ENCODE peak calls at places on chromosomes 12 and 14, in four cellular contexts. S, K, B and Q are unnamed samples.

GRCh38 chr12:5868585-5869295 is 76.3 kb downstream of the ANO2 start:
- DNase-seq in S (no peak), B (no peak), K (no peak), Q (no peak)

GRCh38 chr12:67740706-67741105 is 92.2 kb downstream of the DYRK2 start:
- DNase-seq in K (no peak), B (no peak), S (no peak), Q (no peak)

GRCh38 chr14:80978403-80978802 is 23.0 kb downstream of the TSHR start:
- DNase-seq in K (no peak), B (peak; percentile 19), S (no peak), Q (no peak)

GRCh38 chr14:35285168-35285990 is 6.8 kb upstream of the PSMA6 start:
- DNase-seq in B (no peak), S (peak; percentile 31), K (no peak), Q (peak; percentile 39)

GRCh38 chr12:76085159-76085868 is 829 bp upstream of the NAP1L1 start:
- DNase-seq in S (no peak), K (no peak), B (peak; percentile 17), Q (peak; percentile 25)

GRCh38 chr12:78441737-78442453 is 422.7 kb upstream of the SYT1 start:
- DNase-seq in S (no peak), B (no peak), K (no peak), Q (no peak)

GRCh38 chr12:11687538-11687937 is 38.1 kb downstream of the ETV6 start:
- DNase-seq in K (no peak), S (no peak), B (no peak), Q (no peak)

GRCh38 chr14:73815849-73816816 is 35.5 kb upstream of the PTGR2 start:
- DNase-seq in S (no peak), B (no peak), K (no peak), Q (no peak)

GRCh38 chr12:59283012-59283411 is 312.8 kb upstream of the SLC16A7 start:
- DNase-seq in S (no peak), K (no peak), B (no peak), Q (no peak)

GRCh38 chr12:58253663-58254062 is 312.3 kb downstream of the ATP23 start:
- DNase-seq in B (no peak), K (no peak), S (no peak), Q (no peak)

GRCh38 chr12:32874083-32874482 is 22.5 kb downstream of the PKP2 start:
- DNase-seq in B (no peak), S (no peak), K (no peak), Q (no peak)

GRCh38 chr12:32874926-32875325 is 21.7 kb downstream of the PKP2 start:
- DNase-seq in B (no peak), S (no peak), K (no peak), Q (no peak)

GRCh38 chr12:32875990-32876389 is 20.6 kb downstream of the PKP2 start:
- DNase-seq in S (no peak), B (no peak), K (no peak), Q (no peak)

GRCh38 chr12:32881107-32881506 is 15.5 kb downstream of the PKP2 start:
- DNase-seq in B (peak; percentile 40), S (no peak), K (no peak), Q (no peak)

DNA sequence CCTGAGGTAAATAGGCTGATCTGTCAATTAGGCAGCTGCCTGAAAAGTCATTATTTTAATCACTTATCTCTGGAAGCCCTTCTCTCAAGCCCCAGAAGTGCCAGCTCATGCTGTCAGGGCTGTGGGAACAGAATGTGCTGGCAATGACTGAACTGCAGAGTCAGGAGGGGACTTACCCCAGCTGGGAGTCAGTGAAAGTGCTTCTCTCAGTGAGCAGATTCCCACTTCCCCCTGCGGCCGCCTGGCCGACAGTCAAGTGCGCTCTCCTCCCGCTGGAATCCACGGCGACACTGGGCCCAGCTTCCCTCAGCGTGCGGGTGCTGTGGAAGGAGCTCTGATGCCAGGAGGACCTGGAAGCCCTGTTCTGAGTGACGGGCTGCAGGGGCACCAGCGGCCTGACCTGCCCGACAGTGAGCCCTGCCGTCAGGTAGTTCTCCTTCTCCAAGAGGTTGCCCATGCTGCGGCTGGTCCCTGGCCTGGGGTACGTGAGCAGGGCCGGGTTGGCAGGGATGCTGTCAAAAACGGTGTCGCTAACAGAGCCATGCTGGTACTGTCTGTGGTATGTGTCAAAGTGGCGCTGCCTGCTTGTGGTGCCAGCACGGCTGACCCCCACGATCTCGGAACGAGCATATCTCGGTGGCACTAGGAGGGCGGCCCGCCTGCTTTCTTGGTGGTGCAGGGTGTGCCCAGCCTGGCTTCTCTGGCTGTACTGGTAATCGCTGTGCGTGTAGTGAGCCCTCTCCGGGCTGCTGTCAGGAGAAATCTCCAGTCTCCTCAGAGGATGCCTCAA is 18.7 kb downstream of the PKP2 start:
- DNase-seq in B (peak; percentile 64), K (no peak), S (no peak), Q (no peak)
- TF ChIP-seq TAF1 in B (no peak), K (no peak), S (no peak), Q (no peak)

DNA sequence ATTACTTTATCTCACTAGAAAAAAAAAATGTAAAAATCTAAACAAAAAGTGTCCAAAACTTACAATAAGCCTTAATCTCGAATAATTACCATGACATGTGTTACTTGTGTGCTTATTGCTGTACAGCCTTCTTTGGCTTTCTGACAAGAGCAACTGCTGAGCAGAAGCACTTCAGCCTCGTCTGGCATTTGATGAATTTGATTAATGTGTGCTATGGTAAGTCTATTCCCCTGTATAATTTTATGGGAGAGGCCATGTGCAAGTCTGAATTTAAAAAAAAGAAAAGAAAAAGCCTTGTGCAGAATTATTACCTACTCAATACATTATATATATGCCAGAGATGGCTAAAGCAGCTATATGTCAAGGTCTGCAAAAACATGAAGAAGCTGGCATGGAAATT is 113.9 kb downstream of the AEBP2 start:
- DNase-seq in S (no peak), K (no peak), B (peak; percentile 59), Q (no peak)
- TF ChIP-seq TAF1 in S (no peak), K (no peak), B (no peak), Q (no peak)

DNA sequence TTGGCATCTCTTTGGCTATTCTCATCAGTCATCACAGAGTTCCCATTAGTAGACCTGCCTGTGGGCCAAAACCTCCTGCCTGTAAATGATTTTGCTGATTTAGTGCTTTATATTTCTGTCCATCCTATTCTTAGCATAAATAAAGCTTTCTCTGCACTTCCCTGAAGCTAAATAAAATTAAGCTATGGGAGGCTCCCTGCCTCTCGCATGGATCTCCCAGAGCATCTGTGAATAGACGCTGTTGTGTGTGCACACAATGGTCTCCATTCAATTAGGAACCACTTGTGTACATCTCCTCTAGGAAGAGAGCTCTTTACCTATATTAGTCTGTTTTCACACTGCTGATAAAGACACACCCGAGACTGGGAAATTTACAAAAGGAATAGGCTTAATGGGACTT is 80.4 kb downstream of the PPFIBP1 start:
- DNase-seq in B (no peak), K (no peak), S (no peak), Q (no peak)
- TF ChIP-seq TAF1 in B (no peak), K (no peak), S (no peak), Q (no peak)

DNA sequence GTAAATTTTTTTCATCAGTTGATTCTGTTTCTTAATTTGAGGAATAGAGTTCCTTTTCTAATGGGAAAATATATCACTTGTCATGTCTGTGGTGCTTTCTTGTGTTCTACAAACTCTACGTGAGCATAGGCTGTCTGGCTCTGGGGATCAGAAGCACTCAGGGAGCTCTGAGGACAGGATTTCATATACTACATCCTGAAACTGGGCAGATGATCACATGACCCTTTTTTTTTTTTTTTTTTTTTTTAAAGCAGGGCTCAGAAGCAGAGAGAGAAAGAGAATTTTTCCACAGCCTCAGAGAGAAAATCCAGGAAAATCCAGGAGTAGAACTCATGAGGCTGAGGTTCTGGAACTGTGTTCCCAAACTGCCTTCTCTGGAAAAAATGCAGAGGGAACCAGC is 183.3 kb upstream of the HIF1A start:
- DNase-seq in B (no peak), S (no peak), K (no peak), Q (no peak)
- TF ChIP-seq TAF1 in B (no peak), S (no peak), K (no peak), Q (no peak)